ENCODE peak calls at places on chromosome 11, in ten cellular contexts. P is non-pigmented ciliary epithelial cell; Q is NCI-H146; Y is WTC11; L is stimulated activated CD4-positive, alpha-beta T cell treated with anti-CD3 and anti-CD28 coated beads, TNF-alpha, amount 100 ng/mL, for 24 hours; X is posterior cingulate gyrus; K is astrocyte of the cerebellum; S is mammary epithelial cell; W is AG09319; H is activated gamma-delta T cell. O is an unnamed sample.

GRCh38 chr11:35752115-35752514 is 89.5 kb downstream of the TRIM44 start:
- DNase-seq in Y (no peak), P (no peak), Q (no peak), L (no peak), S (no peak), W (no peak), K (no peak), X (no peak), H (no peak), O (no peak)

GRCh38 chr11:129932385-129933067 is 37.1 kb upstream of the NFRKB start:
- DNase-seq in Y (no peak), S (peak; percentile 51), W (no peak), P (no peak), X (no peak), K (no peak), Q (no peak), H (no peak), L (no peak), O (no peak)

GRCh38 chr11:76277298-76278175 is 71.2 kb upstream of the WNT11 start:
- DNase-seq in H (no peak), L (no peak), S (no peak), K (no peak), X (no peak), Q (no peak), Y (no peak), W (no peak), P (no peak), O (no peak)

GRCh38 chr11:117273550-117274289 is 17.4 kb upstream of the BACE1-AS start:
- DNase-seq in Y (no peak), Q (no peak), H (no peak), S (no peak), X (no peak), K (peak; percentile 22), L (no peak), P (peak; percentile 55), W (peak; percentile 10), O (no peak)

GRCh38 chr11:80521592-80521991 is 1080.8 kb upstream of the TENM4 start:
- DNase-seq in L (no peak), W (no peak), S (peak; percentile 56), X (no peak), H (no peak), Q (no peak), Y (no peak), K (no peak), P (no peak), O (no peak)

GRCh38 chr11:5892908-5893307 is at the start of gene OR52E5:
- DNase-seq in P (no peak), W (no peak), K (no peak), H (no peak), Y (no peak), L (no peak), S (no peak), Q (no peak), X (no peak), O (no peak)

GRCh38 chr11:66849501-66850234 is 6.4 kb downstream of the RCE1 start:
- DNase-seq in P (no peak), L (no peak), W (no peak), X (no peak), K (no peak), Q (no peak), S (no peak), H (no peak), Y (no peak), O (no peak)

GRCh38 chr11:79329561-79329960 is 111.3 kb downstream of the TENM4 start:
- DNase-seq in S (no peak), X (no peak), Y (no peak), P (no peak), Q (no peak), L (no peak), H (no peak), W (no peak), K (no peak), O (no peak)

GRCh38 chr11:65854161-65854592 is 3.8 kb downstream of the CFL1 start:
- DNase-seq in Q (no peak), K (no peak), W (no peak), L (no peak), X (no peak), S (no peak), Y (no peak), P (no peak), H (no peak), O (no peak)

GRCh38 chr11:36657610-36658225 is 59.7 kb upstream of the RAG2 start:
- DNase-seq in W (no peak), L (no peak), H (no peak), S (no peak), K (no peak), Y (no peak), X (no peak), P (no peak), Q (no peak), O (no peak)

GRCh38 chr11:65642014-65642671 is 4.2 kb downstream of the SIPA1 start:
- DNase-seq in P (no peak), L (peak; percentile 26), Y (peak; percentile 87), Q (no peak), W (no peak), H (no peak), K (no peak), X (no peak), S (no peak), O (no peak)

GRCh38 chr11:64003807-64004589 is 17.8 kb downstream of the OTUB1 start:
- DNase-seq in P (no peak), W (no peak), H (no peak), K (no peak), Y (no peak), X (no peak), S (no peak), L (no peak), Q (no peak), O (no peak)

GRCh38 chr11:76747428-76747979 is 35.7 kb upstream of the TSKU start:
- DNase-seq in P (no peak), Q (no peak), S (no peak), H (no peak), W (no peak), L (no peak), Y (no peak), X (no peak), K (no peak), O (no peak)

GRCh38 chr11:111335596-111335995 is 37.2 kb downstream of the POU2AF3 start:
- DNase-seq in P (no peak), S (peak; percentile 9), X (no peak), W (peak; percentile 14), Y (no peak), Q (no peak), L (no peak), H (no peak), K (no peak), O (no peak)

GRCh38 chr11:9160166-9160565 is 68.8 kb upstream of the SCUBE2 start:
- DNase-seq in Y (no peak), L (no peak), H (no peak), Q (no peak), S (no peak), W (no peak), P (no peak), K (no peak), X (no peak), O (no peak)

GRCh38 chr11:2739531-2740274 is 39.9 kb upstream of the KCNQ1OT1 start:
- DNase-seq in S (no peak), W (no peak), H (no peak), K (no peak), P (no peak), Q (no peak), Y (no peak), X (no peak), L (no peak), O (no peak)

GRCh38 chr11:13929551-13929950 is 33.0 kb upstream of the SPON1 start:
- DNase-seq in L (no peak), H (no peak), S (no peak), P (no peak), X (peak; percentile 4), W (no peak), Y (no peak), K (no peak), Q (no peak), O (no peak)

GRCh38 chr11:3950996-3951662 is 95.7 kb downstream of the STIM1 start:
- DNase-seq in H (no peak), Q (no peak), K (peak; percentile 73), W (no peak), P (no peak), X (no peak), L (no peak), S (no peak), Y (no peak), O (no peak)

GRCh38 chr11:105489431-105489830 is 120.4 kb upstream of the GRIA4 start:
- DNase-seq in L (no peak), S (no peak), X (no peak), W (no peak), K (peak; percentile 11), P (no peak), Q (no peak), Y (no peak), H (no peak), O (peak; percentile 4)

GRCh38 chr11:78759067-78759466 is 184.4 kb upstream of the NARS2 start:
- DNase-seq in S (no peak), P (no peak), L (no peak), Y (no peak), Q (peak; percentile 71), H (no peak), X (no peak), W (no peak), K (no peak), O (peak; percentile 88)

GRCh38 chr11:77064648-77065217 is 2.0 kb upstream of the CAPN5 start:
- DNase-seq in S (no peak), W (no peak), H (no peak), P (no peak), K (no peak), X (no peak), Y (no peak), Q (no peak), L (no peak), O (no peak)

GRCh38 chr11:126355926-126356897 is 726 bp downstream of the ST3GAL4 start:
- DNase-seq in Q (peak; percentile 47), H (no peak), P (no peak), K (no peak), Y (peak; percentile 51), L (no peak), X (peak; percentile 67), S (peak; percentile 67), W (no peak), O (no peak)

GRCh38 chr11:83252266-83252665 is 33.9 kb downstream of the CCDC90B start:
- DNase-seq in H (no peak), X (no peak), W (no peak), S (no peak), K (no peak), L (no peak), P (no peak), Y (no peak), Q (no peak), O (no peak)

GRCh38 chr11:3984896-3985295 is 109.7 kb upstream of the RRM1 start:
- DNase-seq in S (no peak), Q (no peak), W (no peak), X (no peak), K (no peak), L (peak; percentile 23), P (no peak), H (no peak), Y (peak; percentile 28), O (no peak)

GRCh38 chr11:30586251-30587144 is at the start of gene MPPED2:
- DNase-seq in H (no peak), L (no peak), Y (peak; percentile 81), Q (peak; percentile 34), P (no peak), W (no peak), S (no peak), K (no peak), X (peak; percentile 17), O (no peak)

GRCh38 chr11:2273771-2274170 is 3.4 kb upstream of the ASCL2 start:
- DNase-seq in K (no peak), L (no peak), W (no peak), Q (no peak), Y (no peak), P (no peak), H (no peak), X (no peak), S (no peak), O (no peak)

GRCh38 chr11:27740362-27741024 is 40.2 kb upstream of the BDNF start:
- DNase-seq in W (no peak), K (no peak), Y (no peak), L (no peak), P (no peak), S (no peak), X (no peak), Q (no peak), H (no peak), O (no peak)

GRCh38 chr11:119617343-119617713 is 111.7 kb downstream of the NECTIN1 start:
- DNase-seq in H (no peak), Q (no peak), S (no peak), L (no peak), W (no peak), X (no peak), K (no peak), P (no peak), Y (no peak), O (no peak)

O was measured in NCI-H774.